ENCODE peak calls at places on chromosomes 5 and 9, in nine cellular contexts. S is HFFc6; V is iPS-NIHi11; C is GM19239; E is HepG2; Z is mesothelial cell of epicardium; G is brain microvascular endothelial cell; T is stimulated activated CD8-positive, alpha-beta memory T cell treated with anti-CD3 and anti-CD28 coated beads, Interleukin-4, amount 100 ng/mL, for 4 hours; L is choroid plexus epithelial cell. Q is an unnamed sample.
A peak's percentile ranks its signal among the peaks of the same experiment; 100 is the strongest.

GRCh38 chr9:14866200-14866749 is 44.0 kb downstream of the FREM1 start:
- DNase-seq in G (no peak), C (no peak), S (no peak), T (no peak), V (no peak), Z (no peak), E (no peak), L (no peak), Q (no peak)

GRCh38 chr9:110143969-110144545 is 63.9 kb downstream of the C9orf152 start:
- DNase-seq in G (no peak), L (no peak), E (no peak), C (no peak), T (no peak), V (no peak), Z (no peak), S (no peak), Q (no peak)

GRCh38 chr5:34464820-34465219 is 191.3 kb upstream of the RAI14 start:
- DNase-seq in V (no peak), E (no peak), L (no peak), G (no peak), C (no peak), S (no peak), Z (no peak), T (no peak), Q (no peak)

GRCh38 chr5:163677092-163677491 is 171.7 kb downstream of the MAT2B start:
- DNase-seq in S (no peak), V (no peak), L (no peak), E (no peak), Z (no peak), C (no peak), G (no peak), T (no peak), Q (no peak)

GRCh38 chr5:61290815-61291214 is 41.2 kb upstream of the ZSWIM6 start:
- DNase-seq in T (no peak), Z (no peak), V (no peak), E (peak; percentile 13), L (no peak), S (no peak), G (no peak), C (no peak), Q (no peak)

GRCh38 chr5:92641031-92641962 is 939.7 kb downstream of the NR2F1-AS1 start:
- DNase-seq in C (no peak), L (peak; percentile 92), Z (no peak), V (peak; percentile 16), G (peak; percentile 75), T (no peak), S (peak; percentile 33), E (peak; percentile 79), Q (no peak)

GRCh38 chr9:109652112-109652511 is 127.9 kb upstream of the PALM2AKAP2 start:
- DNase-seq in E (no peak), S (no peak), T (no peak), C (no peak), L (peak; percentile 13), Z (no peak), G (no peak), V (no peak), Q (no peak)

GRCh38 chr5:138391859-138392386 is 39.4 kb downstream of the KDM3B start:
- DNase-seq in T (no peak), E (no peak), C (no peak), Z (no peak), V (no peak), L (no peak), G (no peak), S (no peak), Q (no peak)

GRCh38 chr9:34634551-34634945 is 3.0 kb downstream of the SIGMAR1 start:
- DNase-seq in Z (no peak), C (no peak), G (no peak), S (no peak), T (no peak), L (no peak), E (no peak), V (no peak), Q (no peak)

GRCh38 chr5:96714450-96714849 is 52.3 kb downstream of the CAST start:
- DNase-seq in S (no peak), C (no peak), T (no peak), L (peak; percentile 49), Z (no peak), G (no peak), V (no peak), E (no peak), Q (no peak)

GRCh38 chr5:179261301-179262125 is 83.7 kb downstream of the ADAMTS2 start:
- DNase-seq in V (peak; percentile 82), G (no peak), L (peak; percentile 68), T (no peak), Z (no peak), C (no peak), E (peak; percentile 75), S (no peak), Q (peak; percentile 12)

Q was measured in activated B cell treated with CpG ODN at 0.5 μM for 24 hours.